ENCODE peak calls at places on chromosome 17, in five cellular contexts. Y, O, L, W and Z are unnamed samples.

GRCh38 chr17:46869296-46869695 is 17.9 kb downstream of the WNT9B start:
- DNase-seq in Y (no peak), O (no peak), L (no peak), W (no peak), Z (no peak)

GRCh38 chr17:3678821-3679175 is 10.2 kb downstream of the EMC6 start:
- DNase-seq in Y (no peak), O (no peak), L (no peak), W (no peak), Z (no peak)

GRCh38 chr17:80443916-80444708 is 29.1 kb downstream of the ENDOV start:
- DNase-seq in Y (no peak), O (peak), L (no peak), W (peak), Z (no peak)

GRCh38 chr17:36182176-36183000 is 6.0 kb upstream of the TBC1D3B start:
- DNase-seq in Y (no peak), O (no peak), L (no peak), W (no peak), Z (peak)

GRCh38 chr17:72104164-72104862 is 16.5 kb upstream of the SOX9 start:
- DNase-seq in Y (no peak), O (no peak), L (no peak), W (no peak), Z (no peak)

GRCh38 chr17:65085397-65085796 is 28.9 kb upstream of the GNA13 start:
- DNase-seq in Y (no peak), O (peak), L (no peak), W (peak), Z (no peak)

GRCh38 chr17:17375826-17376225 is 72.7 kb downstream of the NT5M start:
- DNase-seq in Y (no peak), O (no peak), L (no peak), W (no peak), Z (no peak)

GRCh38 chr17:17823433-17824118 is 13.2 kb downstream of the SREBF1 start:
- DNase-seq in Y (peak), O (peak), L (peak), W (peak), Z (peak)

GRCh38 chr17:16052486-16052885 is 52.9 kb downstream of the TTC19 start:
- DNase-seq in Y (no peak), O (no peak), L (no peak), W (no peak), Z (no peak)

GRCh38 chr17:14859521-14859920 is 405.6 kb downstream of the PMP22 start:
- DNase-seq in Y (no peak), O (no peak), L (no peak), W (no peak), Z (no peak)

GRCh38 chr17:49513616-49514373 is 18.7 kb downstream of the NGFR start:
- DNase-seq in Y (no peak), O (no peak), L (no peak), W (no peak), Z (no peak)

GRCh38 chr17:45628019-45628418 is 137.5 kb upstream of the PLEKHM1 start:
- DNase-seq in Y (no peak), O (no peak), L (no peak), W (no peak), Z (no peak)

GRCh38 chr17:15453246-15453645 is 14.2 kb downstream of the CDRT4 start:
- DNase-seq in Y (no peak), O (no peak), L (no peak), W (no peak), Z (no peak)